ENCODE peak calls at places on chromosomes 12 and 14, in seven cellular contexts. O is PC-9, X is Karpas-422, P is SK-N-SH, H is HCT116, F is PC-3, V is hepatocyte. S is an unnamed sample.

GRCh38 chr12:52338241-52338960 is 17.2 kb upstream of the KRT83 start:
- DNase-seq in O (no peak), X (no peak), P (no peak), H (no peak), F (no peak), V (no peak), S (no peak)

GRCh38 chr12:70823182-70823976 is 97.2 kb downstream of the PTPRR start:
- DNase-seq in O (no peak), X (no peak), P (no peak), H (no peak), F (peak; percentile 34), V (no peak), S (no peak)

GRCh38 chr12:89679631-89680030 is 29.0 kb downstream of the ATP2B1 start:
- DNase-seq in O (no peak), X (no peak), P (no peak), H (no peak), F (no peak), V (no peak), S (no peak)

GRCh38 chr12:56333197-56333678 is 562 bp downstream of the PAN2 start:
- DNase-seq in O (peak; percentile 35), X (no peak), P (peak; percentile 52), H (no peak), F (no peak), V (no peak), S (peak; percentile 15)

GRCh38 chr12:88188180-88188579 is 46.1 kb downstream of the TMTC3 start:
- DNase-seq in O (no peak), X (no peak), P (no peak), H (no peak), F (peak; percentile 72), V (no peak), S (no peak)

GRCh38 chr12:8709124-8709830 is 11.5 kb downstream of the RIMKLB start:
- DNase-seq in O (no peak), X (no peak), P (no peak), H (no peak), F (no peak), V (no peak), S (no peak)

GRCh38 chr12:123085730-123086487 is 65.0 kb downstream of the PITPNM2 start:
- DNase-seq in O (peak; percentile 81), X (no peak), P (peak; percentile 54), H (peak; percentile 83), F (peak; percentile 96), V (no peak), S (no peak)

GRCh38 chr14:71668186-71668912 is 263.9 kb upstream of the RGS6 start:
- DNase-seq in O (no peak), X (no peak), P (no peak), H (no peak), F (no peak), V (no peak), S (no peak)

GRCh38 chr14:80291099-80291498 is 79.8 kb upstream of the DIO2 start:
- DNase-seq in O (no peak), X (no peak), P (no peak), H (no peak), F (peak; percentile 58), V (no peak), S (no peak)

DNA sequence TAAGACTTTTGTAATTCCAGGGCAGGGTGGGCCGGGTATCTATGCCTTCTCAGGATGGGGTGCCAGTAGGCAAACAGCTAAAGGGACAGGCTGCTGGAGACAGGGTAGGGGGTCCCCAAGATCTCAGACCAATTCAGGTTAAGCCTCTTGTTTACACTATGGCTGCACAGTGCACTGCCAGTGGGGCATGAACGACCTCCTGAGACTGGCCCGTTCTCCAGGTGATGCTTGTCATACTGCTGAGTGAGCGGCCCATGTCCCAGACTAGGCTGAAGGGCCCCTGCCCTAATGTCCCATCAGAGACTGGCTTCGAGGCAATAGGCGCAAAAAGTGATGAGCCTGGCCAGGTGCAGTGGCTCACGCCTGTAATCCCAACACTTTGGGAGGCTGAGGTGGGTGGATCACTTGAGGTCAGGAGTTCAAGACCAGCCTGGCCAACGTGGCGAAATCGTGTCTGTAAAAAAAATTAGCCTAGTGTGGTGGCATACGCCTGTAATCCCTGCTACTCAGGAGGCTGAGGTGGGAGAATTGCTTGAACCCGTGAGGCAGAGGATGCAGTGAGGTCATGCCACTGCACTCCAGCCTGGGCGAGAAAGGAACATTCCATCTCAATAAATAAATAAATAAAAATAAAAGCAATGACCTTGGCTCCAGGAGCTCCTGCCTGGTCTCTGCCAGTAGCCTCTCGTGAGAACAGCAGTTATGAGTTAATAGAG is 12.6 kb downstream of the SLC25A29 start:
- DNase-seq in O (no peak), X (no peak), P (peak; percentile 17), H (no peak), F (no peak), V (no peak), S (no peak)
- H3K4me2 ChIP-seq in O (no peak overlapping the region), X (peak overlapping the region; percentile 25), P (no peak overlapping the region), H (no peak overlapping the region), F (no peak overlapping the region), V (no peak overlapping the region), S (no peak overlapping the region)

GRCh38 chr14:58656671-58657411 is 19.1 kb downstream of the DACT1 start:
- DNase-seq in O (no peak), X (no peak), P (no peak), H (no peak), F (no peak), V (no peak), S (no peak)
- H2AFZ ChIP-seq in O (no peak overlapping the region), X (no peak overlapping the region), P (no peak overlapping the region), H (no peak overlapping the region), F (no peak overlapping the region), V (no peak overlapping the region), S (no peak overlapping the region)

GRCh38 chr12:126567016-126567415 is 1501.8 kb downstream of the AACS start:
- DNase-seq in O (no peak), X (no peak), P (no peak), H (no peak), F (no peak), V (no peak), S (no peak)

GRCh38 chr12:126570571-126570970 is 1505.3 kb downstream of the AACS start:
- DNase-seq in O (no peak), X (no peak), P (no peak), H (no peak), F (no peak), V (no peak), S (no peak)

GRCh38 chr12:126569706-126570105 is 1504.5 kb downstream of the AACS start:
- DNase-seq in O (no peak), X (no peak), P (no peak), H (no peak), F (no peak), V (no peak), S (no peak)

DNA sequence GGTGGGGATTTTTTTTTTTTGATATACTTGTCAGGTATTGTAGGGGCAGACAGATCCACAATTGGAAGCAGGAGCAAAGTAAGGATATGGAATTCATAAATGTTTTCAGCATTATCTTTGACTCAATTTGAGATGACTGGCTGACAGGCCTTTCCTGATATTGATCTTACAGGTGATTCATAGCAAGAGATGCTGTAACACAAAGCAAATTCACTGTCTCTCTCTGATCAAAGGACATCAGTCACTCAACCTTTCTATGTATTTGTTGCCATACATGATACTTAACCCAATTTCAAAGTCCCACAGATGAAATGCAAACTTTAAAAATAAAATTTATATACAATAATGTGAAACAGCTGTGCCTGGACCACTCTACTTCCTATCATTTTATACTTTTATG is 1506.9 kb downstream of the AACS start:
- DNase-seq in O (no peak), X (no peak), P (no peak), H (no peak), F (no peak), V (no peak), S (no peak)
- H3K9me2 ChIP-seq in O (no peaks in the 10 kb centered on the region), X (no peaks in the 10 kb centered on the region), P (no peaks in the 10 kb centered on the region), H (no peaks in the 10 kb centered on the region), F (no peaks in the 10 kb centered on the region), V (no peaks in the 10 kb centered on the region), S (no peaks in the 10 kb centered on the region)

GRCh38 chr12:132141976-132142678 is 2.0 kb downstream of the DDX51 start:
- DNase-seq in O (no peak), X (no peak), P (no peak), H (no peak), F (no peak), V (no peak), S (no peak)
- H3K4me2 ChIP-seq in O (peak overlapping the region; percentile 92), X (peak overlapping the region; percentile 93), P (peak overlapping the region; percentile 90), H (peak overlapping the region; percentile 84), F (no peak overlapping the region), V (no peak overlapping the region), S (peak overlapping the region; percentile 90)

GRCh38 chr12:76878899-76879709 is at the start of gene CSRP2:
- DNase-seq in O (peak; percentile 57), X (peak; percentile 68), P (peak; percentile 97), H (peak; percentile 75), F (peak; percentile 92), V (peak; percentile 95), S (peak; percentile 78)

GRCh38 chr12:76879710-76880025 is 849 bp upstream of the CSRP2 start:
- DNase-seq in O (no peak), X (no peak), P (no peak), H (no peak), F (no peak), V (no peak), S (no peak)

GRCh38 chr12:76881152-76881551 is 2.3 kb upstream of the CSRP2 start:
- DNase-seq in O (no peak), X (no peak), P (no peak), H (no peak), F (no peak), V (no peak), S (no peak)

GRCh38 chr12:76882367-76882766 is 3.5 kb upstream of the CSRP2 start:
- DNase-seq in O (no peak), X (no peak), P (no peak), H (no peak), F (no peak), V (no peak), S (no peak)

DNA sequence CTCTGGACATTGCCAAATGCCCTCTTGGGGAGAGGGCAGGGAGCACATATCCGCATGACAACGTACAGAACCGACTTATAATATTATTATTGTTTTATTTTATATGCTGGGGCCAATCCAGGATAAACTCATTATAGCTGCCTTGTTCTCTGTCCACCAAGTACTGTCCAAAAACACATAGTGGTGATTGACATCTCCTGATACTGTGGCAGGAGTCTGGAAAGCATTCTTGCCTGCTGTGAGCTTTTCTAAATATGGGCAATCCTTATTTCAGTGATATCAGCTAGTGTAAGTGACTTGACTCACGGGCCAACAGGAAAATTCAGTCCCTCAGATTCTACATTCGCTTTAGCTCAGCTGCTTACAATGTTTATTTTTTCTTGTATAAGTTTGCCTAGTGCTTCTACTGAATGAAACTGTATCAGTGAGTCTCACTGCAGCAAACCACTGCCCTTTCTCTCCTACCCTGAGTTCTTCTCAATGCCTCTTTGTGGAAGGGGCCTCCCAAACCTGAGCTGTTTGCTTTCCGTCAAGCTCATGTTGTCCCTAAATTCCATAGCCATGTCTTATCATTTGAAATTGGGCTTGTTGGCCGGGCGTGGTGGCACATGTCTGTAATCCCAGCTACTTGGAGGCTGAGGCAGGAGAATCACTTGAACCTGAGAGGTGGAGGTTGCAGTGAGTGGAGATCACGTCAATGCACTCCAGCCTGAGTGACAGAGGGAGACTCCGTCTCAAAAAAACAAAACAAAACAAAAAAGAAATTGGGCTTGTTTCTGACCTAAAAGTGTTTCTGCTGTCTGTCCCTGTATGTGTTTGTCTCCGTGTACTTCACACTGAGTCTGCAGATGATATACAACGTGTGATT is 1.6 kb upstream of the CSRP2 start:
- DNase-seq in O (no peak), X (no peak), P (no peak), H (no peak), F (no peak), V (no peak), S (no peak)
- H2AFZ ChIP-seq in O (no peak overlapping the region), X (no peak overlapping the region), P (peak overlapping the region; percentile 71), H (peak overlapping the region; percentile 89), F (peak overlapping the region; percentile 89), V (peak overlapping the region; percentile 89), S (no peak overlapping the region)

S was measured in OCI-LY7.